ENCODE peak calls at places on chromosomes 1 and 21, in five cellular contexts. I is GM23338, Q is K562, C is sigmoid colon, X is stomach. S is an unnamed sample.

GRCh38 chr1:103529746-103530145 is 4.2 kb downstream of the RNPC3 start:
- DNase-seq in I (peak; percentile 26), Q (peak; percentile 53), C (no peak), X (no peak), S (no peak)

GRCh38 chr1:206059354-206059915 is 6.5 kb downstream of the RHEX start:
- DNase-seq in I (no peak), Q (no peak), C (no peak), X (no peak), S (no peak)

GRCh38 chr21:43849532-43850299 is 15.3 kb upstream of the AGPAT3 start:
- DNase-seq in I (no peak), Q (no peak), C (no peak), X (no peak), S (no peak)

GRCh38 chr1:3244025-3244424 is 175.0 kb downstream of the PRDM16 start:
- DNase-seq in I (no peak), Q (no peak), C (no peak), X (no peak), S (no peak)

GRCh38 chr1:12179111-12179519 is 12.3 kb downstream of the TNFRSF1B start:
- DNase-seq in I (no peak), Q (no peak), C (no peak), X (no peak), S (no peak)

GRCh38 chr1:81703352-81703735 is 97.4 kb upstream of the ADGRL2 start:
- DNase-seq in I (no peak), Q (no peak), C (no peak), X (no peak), S (no peak)

GRCh38 chr1:117735045-117735992 is 129.5 kb downstream of the TENT5C start:
- DNase-seq in I (peak; percentile 72), Q (peak; percentile 72), C (no peak), X (peak; percentile 43), S (no peak)

GRCh38 chr1:12276225-12276624 is 46.4 kb downstream of the VPS13D start:
- DNase-seq in I (peak; percentile 82), Q (peak; percentile 80), C (peak; percentile 70), X (peak; percentile 35), S (no peak)

DNA sequence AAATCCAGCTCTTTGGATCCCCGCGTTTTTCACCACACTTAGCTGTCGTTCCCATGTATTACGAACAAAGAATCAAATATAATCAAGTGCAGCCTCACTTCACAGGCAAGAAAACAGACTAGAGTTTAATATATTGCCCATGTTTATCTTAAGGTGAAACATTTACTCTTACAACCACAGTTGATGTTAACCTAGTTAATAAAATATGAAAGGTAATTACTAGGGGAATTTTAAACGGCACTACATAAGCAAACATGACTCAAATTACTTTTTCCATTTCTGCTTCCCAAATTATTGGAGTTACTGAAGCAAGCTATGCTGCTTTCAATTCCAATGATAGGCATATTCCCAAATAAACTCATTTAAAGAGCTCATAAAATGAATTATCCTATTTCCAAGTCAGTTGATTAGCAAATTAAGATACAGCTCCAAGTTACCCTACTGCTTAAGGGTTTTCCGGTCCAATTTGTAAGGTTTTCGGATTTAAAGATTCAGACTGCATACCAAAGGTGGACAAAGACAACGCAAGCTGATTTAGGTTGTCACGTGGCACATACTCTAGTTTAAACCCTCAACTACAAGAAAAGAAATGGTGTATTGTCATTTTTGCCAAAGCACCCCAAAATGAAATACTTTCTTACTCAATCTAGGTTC is 5.9 kb downstream of the COX20 start:
- DNase-seq in I (no peak), Q (no peak), C (no peak), X (no peak), S (no peak)
- TF ChIP-seq POLR2AphosphoS5 in I (peak; percentile 16), Q (peak; percentile 26), C (no peak), X (no peak), S (no peak)

GRCh38 chr1:216459651-216460200 is 36.5 kb upstream of the USH2A start:
- DNase-seq in I (no peak), Q (no peak), C (no peak), X (no peak), S (no peak)

GRCh38 chr1:216458807-216459206 is 35.6 kb upstream of the USH2A start:
- DNase-seq in I (no peak), Q (no peak), C (no peak), X (no peak), S (no peak)

GRCh38 chr1:216453777-216454176 is 30.5 kb upstream of the USH2A start:
- DNase-seq in I (no peak), Q (no peak), C (no peak), X (no peak), S (no peak)

GRCh38 chr1:216457356-216457755 is 34.1 kb upstream of the USH2A start:
- DNase-seq in I (peak; percentile 8), Q (no peak), C (no peak), X (no peak), S (no peak)

GRCh38 chr1:216456682-216457081 is 33.4 kb upstream of the USH2A start:
- DNase-seq in I (peak; percentile 3), Q (no peak), C (no peak), X (no peak), S (no peak)
- TF ChIP-seq POLR2AphosphoS5 in I (no peak), Q (no peak), C (no peak), X (no peak), S (no peak)

GRCh38 chr21:42513151-42513984 is at the start of gene SLC37A1:
- DNase-seq in I (peak; percentile 73), Q (no peak), C (peak; percentile 61), X (peak; percentile 64), S (no peak)
- TF ChIP-seq POLR2AphosphoS5 in I (no peak), Q (no peak), C (no peak), X (no peak), S (no peak)

DNA sequence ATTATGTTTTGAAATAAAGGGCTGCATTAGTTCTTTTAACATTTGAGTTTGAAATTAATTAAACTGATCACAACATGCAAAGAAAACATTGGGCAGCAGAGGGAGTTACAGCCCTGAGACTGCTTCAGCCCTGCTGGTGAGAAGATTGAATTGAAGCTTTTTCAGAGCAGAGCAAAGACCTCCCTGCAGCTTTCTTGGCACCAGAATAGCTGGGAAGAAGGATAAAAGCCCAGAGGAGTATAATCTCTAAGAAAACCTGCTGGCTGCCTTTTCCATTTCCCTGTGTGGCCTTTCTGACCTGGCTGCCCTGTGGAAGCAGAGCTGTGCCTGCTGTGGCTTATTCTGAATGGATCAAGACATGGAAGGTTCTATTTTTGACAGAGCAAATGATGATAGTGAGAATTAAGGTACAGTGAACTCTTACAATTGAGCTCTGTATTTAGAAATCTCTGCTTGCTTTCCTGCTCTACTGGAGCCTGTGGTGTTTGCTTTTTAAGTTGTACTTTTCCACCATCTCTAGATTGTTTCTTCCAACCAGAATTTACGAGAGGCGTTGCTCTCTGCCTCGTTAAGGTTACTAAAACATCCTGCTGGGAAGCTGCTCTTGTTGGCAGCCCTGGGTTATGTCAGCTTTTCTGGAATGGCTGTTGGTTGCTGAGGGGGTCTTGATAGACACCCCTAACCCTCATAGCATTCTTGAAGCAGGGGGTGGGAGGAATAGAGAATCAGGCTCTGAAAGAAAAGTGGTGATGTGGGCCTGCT is 9.9 kb downstream of the SNRPE start:
- DNase-seq in I (peak; percentile 85), Q (peak; percentile 56), C (peak; percentile 69), X (no peak), S (no peak)
- TF ChIP-seq POLR2AphosphoS5 in I (no peak), Q (peak; percentile 8), C (no peak), X (peak; percentile 21), S (peak; percentile 19)

DNA sequence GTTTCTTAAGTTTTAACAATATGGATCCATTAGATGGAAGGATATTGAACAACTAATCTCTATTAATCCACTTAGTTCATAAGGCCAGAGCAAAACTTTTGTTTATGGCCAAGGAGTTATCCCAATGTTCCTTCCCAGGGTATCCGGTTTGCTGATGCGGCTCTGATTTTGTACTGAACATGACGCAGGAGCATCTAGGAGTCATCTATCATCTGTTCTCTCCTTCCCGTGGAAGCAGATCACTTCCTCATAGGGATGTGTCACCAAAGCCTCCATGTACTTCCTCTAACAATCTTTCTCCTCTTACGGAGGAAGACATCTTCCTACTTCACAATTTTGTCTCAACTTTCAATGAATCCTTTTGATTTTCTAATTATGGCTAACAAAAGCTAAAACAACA is 206.6 kb downstream of the APP start:
- DNase-seq in I (no peak), Q (no peak), C (no peak), X (no peak), S (no peak)
- TF ChIP-seq POLR2AphosphoS5 in I (no peak), Q (no peak), C (peak; percentile 36), X (no peak), S (no peak)

GRCh38 chr1:176205322-176205914 is 1.7 kb downstream of the COP1 start:
- DNase-seq in I (no peak), Q (peak; percentile 18), C (no peak), X (no peak), S (no peak)

GRCh38 chr1:176203735-176204134 is 3.4 kb downstream of the COP1 start:
- DNase-seq in I (no peak), Q (no peak), C (no peak), X (no peak), S (no peak)

GRCh38 chr1:176206006-176206960 is 803 bp downstream of the COP1 start:
- DNase-seq in I (peak; percentile 80), Q (peak; percentile 61), C (peak; percentile 68), X (peak; percentile 40), S (no peak)

GRCh38 chr1:176208034-176208433 is 948 bp upstream of the COP1 start:
- DNase-seq in I (peak; percentile 20), Q (peak; percentile 17), C (no peak), X (no peak), S (no peak)

GRCh38 chr1:176206961-176207902 is at the start of gene COP1:
- DNase-seq in I (peak; percentile 98), Q (peak; percentile 99), C (peak; percentile 98), X (peak; percentile 98), S (peak; percentile 80)
- TF ChIP-seq POLR2AphosphoS5 in I (peak; percentile 91), Q (peak; percentile 91), C (peak; percentile 82), X (peak; percentile 92), S (peak; percentile 87)